ENCODE peak calls at places on chromosomes 2 and 18, in five cellular contexts. R, H, P, T and X are unnamed samples. For H3K4me1 and H3F3A, the result is how much of the 10 kb centered on the place peaks cover.

GRCh38 chr2:221124542-221125235 is 447.4 kb downstream of the EPHA4 start:
- DNase-seq in P (peak), H (no peak), T (peak), R (no peak), X (peak)

GRCh38 chr2:121398853-121399252 is 113.9 kb upstream of the TFCP2L1 start:
- DNase-seq in R (no peak), H (no peak), P (no peak), T (no peak), X (peak)

GRCh38 chr18:22309191-22309590 is 108.5 kb downstream of the CTAGE1 start:
- DNase-seq in R (no peak), P (no peak), T (no peak), H (no peak), X (peak)

GRCh38 chr2:16318474-16319195 is 347.0 kb downstream of the CYRIA start:
- DNase-seq in T (no peak), H (peak), P (peak), R (no peak), X (no peak)

GRCh38 chr2:104388296-104388695 is 465.6 kb upstream of the POU3F3 start:
- DNase-seq in T (no peak), H (no peak), R (no peak), P (peak), X (peak)

GRCh38 chr2:36356199-36356989 is 816 bp downstream of the CRIM1 start:
- DNase-seq in H (peak), T (peak), P (peak), R (peak), X (peak)

GRCh38 chr2:12087671-12088380 is 341.4 kb downstream of the LPIN1 start:
- DNase-seq in T (peak), P (no peak), H (no peak), R (peak), X (peak)

GRCh38 chr2:17470855-17471641 is 47.2 kb downstream of the RAD51AP2 start:
- DNase-seq in P (peak), T (no peak), R (peak), H (peak), X (peak)

GRCh38 chr2:237563816-237564215 is 2.6 kb upstream of the PRLH start:
- DNase-seq in T (no peak), H (peak), R (no peak), P (peak), X (peak)

GRCh38 chr2:128536925-128537620 is 218.4 kb upstream of the HS6ST1 start:
- DNase-seq in T (peak), R (peak), P (peak), H (peak), X (peak)

GRCh38 chr2:204026294-204026693 is 89.7 kb downstream of the ICOS start:
- DNase-seq in H (no peak), R (no peak), T (no peak), P (peak), X (no peak)
- H2AFZ ChIP-seq in H (peak), R (no peak), T (no peak), P (no peak), X (no peak)

DNA sequence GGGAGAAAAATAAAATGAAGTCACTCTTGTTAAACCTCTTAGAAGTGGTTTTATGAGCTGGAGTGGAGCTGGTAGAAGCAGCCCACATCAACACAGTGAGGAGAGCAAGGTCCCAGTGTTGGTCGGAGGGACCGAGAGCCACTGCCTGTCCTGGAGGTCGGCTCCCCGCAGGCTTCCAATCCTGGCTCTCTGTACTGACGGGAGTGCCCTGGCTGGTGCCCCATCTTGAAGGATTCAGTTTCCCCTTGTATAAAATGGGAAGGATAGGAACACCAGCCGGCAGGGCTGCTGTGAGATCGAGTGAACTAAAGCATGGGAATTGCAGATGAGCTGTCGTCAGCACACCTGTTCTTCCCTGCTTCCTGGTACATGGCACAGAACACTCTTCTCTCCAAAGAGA is 104.3 kb upstream of the ID2 start:
- DNase-seq in H (no peak), T (no peak), P (no peak), R (no peak), X (no peak)
- H3K4me1 ChIP-seq in H (under half), T (under half), P (under half), R (under half), X (under half)

GRCh38 chr2:88832256-88832991 is 141.0 kb downstream of the RPIA start:
- DNase-seq in T (no peak), P (peak), H (no peak), R (no peak), X (no peak)

GRCh38 chr2:88835726-88836125 is 144.3 kb downstream of the RPIA start:
- DNase-seq in H (no peak), T (no peak), R (no peak), P (no peak), X (no peak)

GRCh38 chr2:88834866-88835265 is 143.4 kb downstream of the RPIA start:
- DNase-seq in H (no peak), T (no peak), R (no peak), P (no peak), X (no peak)

GRCh38 chr2:88832992-88833389 is 141.5 kb downstream of the RPIA start:
- DNase-seq in H (no peak), T (no peak), P (no peak), R (no peak), X (no peak)

GRCh38 chr2:88834376-88834775 is 142.9 kb downstream of the RPIA start:
- DNase-seq in R (no peak), T (no peak), H (no peak), P (no peak), X (no peak)
- H3F3A ChIP-seq in R (under half), T (under half), H (under half), P (under half), X (under half)

GRCh38 chr18:27239669-27240068 is 54.6 kb upstream of the CHST9 start:
- DNase-seq in R (no peak), P (no peak), T (no peak), H (no peak), X (no peak)
- H2AFZ ChIP-seq in R (no peak), P (no peak), T (no peak), H (no peak), X (no peak)

GRCh38 chr2:172105715-172106124 is 3.0 kb upstream of the DLX2 start:
- DNase-seq in T (no peak), R (no peak), P (peak), H (peak), X (no peak)
- H3K4me1 ChIP-seq in T (under half), R (under half), P (under half), H (under half), X (under half)

GRCh38 chr18:9283789-9284188 is 50.8 kb upstream of the TWSG1 start:
- DNase-seq in R (peak), T (no peak), H (no peak), P (no peak), X (no peak)
- H3F3A ChIP-seq in R (under half), T (under half), H (under half), P (under half), X (under half)

DNA sequence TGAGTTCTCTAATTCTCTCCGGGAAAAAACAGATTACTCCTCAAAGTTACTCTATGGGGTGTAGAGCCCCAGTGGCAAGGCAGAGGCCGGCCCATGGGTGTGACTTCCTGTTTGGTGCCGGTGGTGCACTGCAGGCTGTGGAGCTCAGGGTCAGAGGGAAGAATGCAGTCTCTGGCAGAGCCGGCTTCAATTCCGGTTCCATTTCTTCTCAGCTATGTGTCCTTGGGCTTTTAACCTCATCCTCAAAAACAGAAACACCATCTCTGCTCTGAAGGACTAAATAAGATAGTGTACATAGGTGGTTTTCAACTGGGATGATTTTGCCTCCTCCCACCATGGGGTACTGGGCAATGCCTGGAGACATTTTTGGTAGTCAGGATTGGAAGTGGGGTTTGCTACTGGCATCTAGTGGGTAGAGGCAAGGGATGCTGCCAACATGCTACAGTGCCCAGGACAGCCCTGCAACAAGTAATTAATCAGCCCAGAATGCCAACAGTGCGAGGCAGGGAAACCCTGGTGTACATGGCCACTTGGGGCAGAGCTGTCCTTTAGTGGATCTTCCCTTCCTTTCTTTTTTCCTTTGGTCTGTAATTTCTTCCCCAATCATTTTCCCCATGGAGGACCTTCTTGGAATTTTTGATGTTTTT is 81.2 kb downstream of the INSIG2 start:
- DNase-seq in H (no peak), R (no peak), T (peak), P (peak), X (no peak)
- H2AFZ ChIP-seq in H (no peak), R (no peak), T (no peak), P (no peak), X (peak)

GRCh38 chr2:109479804-109480203 is 134.0 kb downstream of the SEPTIN10 start:
- DNase-seq in H (no peak), R (no peak), T (no peak), P (no peak), X (no peak)
- H3K4me1 ChIP-seq in H (under half), R (under half), T (under half), P (under half), X (under half)